ENCODE peak calls at places on chromosomes 6 and 20, in nine cellular contexts. One of them, this sample, is unnamed. For H3K4me1 and H3K27me3, the result is how much of the 10 kb centered on the place peaks cover.

GRCh38 chr20:35907017-35907685 is 47.2 kb downstream of the SCAND1 start:
- DNase-seq in esophagus muscularis mucosa: no peak
- DNase-seq in HepG2: no peak
- DNase-seq in transverse colon: no peak
- DNase-seq in sigmoid colon: no peak
- DNase-seq in SK-N-SH: no peak
- DNase-seq in upper lobe of left lung: no peak
- DNase-seq in tibial nerve: no peak
- DNase-seq in ovary: no peak
- DNase-seq in this sample: no peak

GRCh38 chr20:41213150-41213820 is 75.9 kb downstream of the PLCG1 start:
- DNase-seq in HepG2: no peak
- DNase-seq in sigmoid colon: no peak
- DNase-seq in esophagus muscularis mucosa: no peak
- DNase-seq in transverse colon: no peak
- DNase-seq in upper lobe of left lung: no peak
- DNase-seq in tibial nerve: no peak
- DNase-seq in ovary: no peak
- DNase-seq in SK-N-SH: peak
- DNase-seq in this sample: no peak

GRCh38 chr6:147207851-147208754 is 3.9 kb downstream of the STXBP5 start:
- DNase-seq in HepG2: no peak
- DNase-seq in esophagus muscularis mucosa: no peak
- DNase-seq in transverse colon: no peak
- DNase-seq in upper lobe of left lung: no peak
- DNase-seq in sigmoid colon: no peak
- DNase-seq in tibial nerve: no peak
- DNase-seq in ovary: no peak
- DNase-seq in SK-N-SH: no peak
- DNase-seq in this sample: no peak

GRCh38 chr6:54719633-54720032 is 126.9 kb upstream of the FAM83B start:
- DNase-seq in esophagus muscularis mucosa: no peak
- DNase-seq in tibial nerve: no peak
- DNase-seq in upper lobe of left lung: no peak
- DNase-seq in transverse colon: no peak
- DNase-seq in ovary: no peak
- DNase-seq in SK-N-SH: no peak
- DNase-seq in HepG2: no peak
- DNase-seq in sigmoid colon: no peak
- DNase-seq in this sample: no peak

GRCh38 chr20:62929051-62929538 is 2.8 kb upstream of the DIDO1 start:
- DNase-seq in transverse colon: peak
- DNase-seq in ovary: peak
- DNase-seq in sigmoid colon: peak
- DNase-seq in tibial nerve: peak
- DNase-seq in SK-N-SH: no peak
- DNase-seq in upper lobe of left lung: peak
- DNase-seq in esophagus muscularis mucosa: no peak
- DNase-seq in HepG2: peak
- DNase-seq in this sample: peak

GRCh38 chr6:169072127-169073042 is 181.3 kb downstream of the THBS2 start:
- DNase-seq in tibial nerve: no peak
- DNase-seq in upper lobe of left lung: no peak
- DNase-seq in transverse colon: no peak
- DNase-seq in ovary: no peak
- DNase-seq in esophagus muscularis mucosa: peak
- DNase-seq in SK-N-SH: no peak
- DNase-seq in HepG2: no peak
- DNase-seq in sigmoid colon: no peak
- DNase-seq in this sample: no peak

GRCh38 chr6:7687145-7688113 is 38.5 kb upstream of the BMP6 start:
- DNase-seq in upper lobe of left lung: no peak
- DNase-seq in HepG2: peak
- DNase-seq in esophagus muscularis mucosa: no peak
- DNase-seq in transverse colon: no peak
- DNase-seq in ovary: no peak
- DNase-seq in sigmoid colon: no peak
- DNase-seq in tibial nerve: no peak
- DNase-seq in SK-N-SH: no peak
- DNase-seq in this sample: no peak

GRCh38 chr6:111187874-111188273 is 100.6 kb downstream of the SLC16A10 start:
- DNase-seq in esophagus muscularis mucosa: peak
- DNase-seq in transverse colon: no peak
- DNase-seq in ovary: no peak
- DNase-seq in HepG2: no peak
- DNase-seq in upper lobe of left lung: no peak
- DNase-seq in tibial nerve: no peak
- DNase-seq in sigmoid colon: no peak
- DNase-seq in SK-N-SH: no peak
- DNase-seq in this sample: no peak

GRCh38 chr6:105692630-105693212 is 289.8 kb upstream of the PREP start:
- DNase-seq in transverse colon: no peak
- DNase-seq in esophagus muscularis mucosa: no peak
- DNase-seq in upper lobe of left lung: no peak
- DNase-seq in HepG2: no peak
- DNase-seq in ovary: no peak
- DNase-seq in SK-N-SH: no peak
- DNase-seq in tibial nerve: no peak
- DNase-seq in sigmoid colon: no peak
- DNase-seq in this sample: no peak

GRCh38 chr6:51105357-51105756 is 286.7 kb downstream of the TFAP2B start:
- DNase-seq in upper lobe of left lung: no peak
- DNase-seq in ovary: no peak
- DNase-seq in esophagus muscularis mucosa: no peak
- DNase-seq in tibial nerve: no peak
- DNase-seq in HepG2: no peak
- DNase-seq in SK-N-SH: no peak
- DNase-seq in transverse colon: no peak
- DNase-seq in sigmoid colon: no peak
- DNase-seq in this sample: no peak

GRCh38 chr6:34381086-34381485 is 11.4 kb downstream of the NUDT3 start:
- DNase-seq in upper lobe of left lung: no peak
- DNase-seq in transverse colon: no peak
- DNase-seq in tibial nerve: no peak
- DNase-seq in SK-N-SH: no peak
- DNase-seq in ovary: no peak
- DNase-seq in esophagus muscularis mucosa: no peak
- DNase-seq in sigmoid colon: no peak
- DNase-seq in HepG2: no peak
- DNase-seq in this sample: no peak

GRCh38 chr20:59948828-59949720 is 8.9 kb downstream of the FAM217B start:
- DNase-seq in sigmoid colon: no peak
- DNase-seq in transverse colon: no peak
- DNase-seq in esophagus muscularis mucosa: no peak
- DNase-seq in HepG2: peak
- DNase-seq in SK-N-SH: peak
- DNase-seq in tibial nerve: no peak
- DNase-seq in ovary: no peak
- DNase-seq in upper lobe of left lung: no peak
- DNase-seq in this sample: no peak

GRCh38 chr6:56475736-56476457 is 166.8 kb downstream of the DST start:
- DNase-seq in HepG2: peak
- DNase-seq in sigmoid colon: no peak
- DNase-seq in transverse colon: peak
- DNase-seq in upper lobe of left lung: no peak
- DNase-seq in tibial nerve: no peak
- DNase-seq in esophagus muscularis mucosa: no peak
- DNase-seq in SK-N-SH: peak
- DNase-seq in ovary: no peak
- DNase-seq in this sample: peak

GRCh38 chr6:51857134-51857533 is 230.3 kb downstream of the PKHD1 start:
- DNase-seq in tibial nerve: no peak
- DNase-seq in HepG2: no peak
- DNase-seq in ovary: no peak
- DNase-seq in transverse colon: no peak
- DNase-seq in esophagus muscularis mucosa: no peak
- DNase-seq in sigmoid colon: no peak
- DNase-seq in upper lobe of left lung: no peak
- DNase-seq in SK-N-SH: no peak
- DNase-seq in this sample: no peak

GRCh38 chr20:12072945-12073245 is 155.2 kb downstream of the BTBD3 start:
- DNase-seq in transverse colon: no peak
- DNase-seq in ovary: no peak
- DNase-seq in SK-N-SH: no peak
- DNase-seq in upper lobe of left lung: no peak
- DNase-seq in esophagus muscularis mucosa: no peak
- DNase-seq in tibial nerve: no peak
- DNase-seq in sigmoid colon: no peak
- DNase-seq in HepG2: no peak
- DNase-seq in this sample: no peak

GRCh38 chr6:37516920-37517405 is 17.3 kb upstream of the CCDC167 start:
- DNase-seq in transverse colon: no peak
- DNase-seq in upper lobe of left lung: no peak
- DNase-seq in HepG2: no peak
- DNase-seq in sigmoid colon: no peak
- DNase-seq in esophagus muscularis mucosa: no peak
- DNase-seq in SK-N-SH: peak
- DNase-seq in ovary: no peak
- DNase-seq in tibial nerve: no peak
- DNase-seq in this sample: no peak

GRCh38 chr6:37519461-37519860 is 19.8 kb upstream of the CCDC167 start:
- DNase-seq in sigmoid colon: no peak
- DNase-seq in HepG2: peak
- DNase-seq in transverse colon: no peak
- DNase-seq in ovary: no peak
- DNase-seq in esophagus muscularis mucosa: no peak
- DNase-seq in SK-N-SH: no peak
- DNase-seq in upper lobe of left lung: no peak
- DNase-seq in tibial nerve: no peak
- DNase-seq in this sample: no peak

GRCh38 chr6:37516076-37516919 is 16.6 kb upstream of the CCDC167 start:
- DNase-seq in SK-N-SH: peak
- DNase-seq in transverse colon: peak
- DNase-seq in upper lobe of left lung: peak
- DNase-seq in esophagus muscularis mucosa: no peak
- DNase-seq in ovary: no peak
- DNase-seq in sigmoid colon: peak
- DNase-seq in HepG2: peak
- DNase-seq in tibial nerve: no peak
- DNase-seq in this sample: peak

GRCh38 chr6:37517411-37517812 is 17.7 kb upstream of the CCDC167 start:
- DNase-seq in transverse colon: peak
- DNase-seq in sigmoid colon: no peak
- DNase-seq in ovary: no peak
- DNase-seq in esophagus muscularis mucosa: no peak
- DNase-seq in HepG2: no peak
- DNase-seq in tibial nerve: no peak
- DNase-seq in upper lobe of left lung: no peak
- DNase-seq in SK-N-SH: no peak
- DNase-seq in this sample: no peak

DNA sequence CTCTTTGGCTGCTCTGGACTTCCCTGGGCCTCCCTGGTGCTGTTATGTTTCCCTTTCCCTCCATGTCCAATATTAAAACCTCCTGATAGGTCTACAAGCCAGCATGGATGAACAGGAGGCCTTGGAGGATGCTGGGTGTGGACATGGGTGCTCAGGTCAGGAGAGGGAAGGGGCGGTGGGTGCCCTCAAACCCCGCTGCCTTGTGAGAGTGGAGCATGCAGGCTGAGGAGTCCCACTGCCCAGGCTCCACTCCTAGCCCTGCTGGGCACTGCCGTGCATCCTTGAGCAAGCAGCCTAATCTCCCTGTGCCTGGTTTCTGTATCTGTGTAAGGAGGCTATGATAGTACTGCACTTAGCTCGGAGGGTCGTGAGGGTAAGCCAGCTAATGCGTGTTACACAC is 18.4 kb upstream of the CCDC167 start:
- DNase-seq in sigmoid colon: no peak
- DNase-seq in ovary: no peak
- DNase-seq in esophagus muscularis mucosa: no peak
- DNase-seq in tibial nerve: no peak
- DNase-seq in upper lobe of left lung: no peak
- DNase-seq in transverse colon: no peak
- DNase-seq in SK-N-SH: no peak
- DNase-seq in HepG2: no peak
- DNase-seq in this sample: no peak
- H3K4me1 ChIP-seq in sigmoid colon: under half
- H3K4me1 ChIP-seq in ovary: under half
- H3K4me1 ChIP-seq in esophagus muscularis mucosa: under half
- H3K4me1 ChIP-seq in tibial nerve: under half
- H3K4me1 ChIP-seq in upper lobe of left lung: under half
- H3K4me1 ChIP-seq in transverse colon: under half
- H3K4me1 ChIP-seq in SK-N-SH: under half
- H3K4me1 ChIP-seq in HepG2: under half
- H3K4me1 ChIP-seq in this sample: under half

GRCh38 chr6:3742426-3743344 is 8.8 kb downstream of the PXDC1 start:
- DNase-seq in sigmoid colon: peak
- DNase-seq in esophagus muscularis mucosa: peak
- DNase-seq in upper lobe of left lung: peak
- DNase-seq in SK-N-SH: peak
- DNase-seq in HepG2: peak
- DNase-seq in tibial nerve: peak
- DNase-seq in ovary: peak
- DNase-seq in transverse colon: peak
- DNase-seq in this sample: peak
- TF ChIP-seq EP300 in sigmoid colon: no peak
- TF ChIP-seq EP300 in esophagus muscularis mucosa: peak
- TF ChIP-seq EP300 in upper lobe of left lung: no peak
- TF ChIP-seq EP300 in SK-N-SH: no peak
- TF ChIP-seq EP300 in HepG2: peak
- TF ChIP-seq EP300 in tibial nerve: no peak
- TF ChIP-seq EP300 in ovary: no peak
- TF ChIP-seq EP300 in transverse colon: no peak
- TF ChIP-seq EP300 in this sample: no peak

GRCh38 chr6:41373919-41374617 is 38.7 kb downstream of the NCR2 start:
- DNase-seq in upper lobe of left lung: no peak
- DNase-seq in transverse colon: no peak
- DNase-seq in esophagus muscularis mucosa: peak
- DNase-seq in ovary: no peak
- DNase-seq in sigmoid colon: no peak
- DNase-seq in SK-N-SH: peak
- DNase-seq in HepG2: no peak
- DNase-seq in tibial nerve: no peak
- DNase-seq in this sample: no peak
- H3K27me3 ChIP-seq in upper lobe of left lung: half or more
- H3K27me3 ChIP-seq in transverse colon: half or more
- H3K27me3 ChIP-seq in esophagus muscularis mucosa: under half
- H3K27me3 ChIP-seq in ovary: under half
- H3K27me3 ChIP-seq in sigmoid colon: under half
- H3K27me3 ChIP-seq in SK-N-SH: half or more
- H3K27me3 ChIP-seq in HepG2: under half
- H3K27me3 ChIP-seq in tibial nerve: half or more
- H3K27me3 ChIP-seq in this sample: under half

DNA sequence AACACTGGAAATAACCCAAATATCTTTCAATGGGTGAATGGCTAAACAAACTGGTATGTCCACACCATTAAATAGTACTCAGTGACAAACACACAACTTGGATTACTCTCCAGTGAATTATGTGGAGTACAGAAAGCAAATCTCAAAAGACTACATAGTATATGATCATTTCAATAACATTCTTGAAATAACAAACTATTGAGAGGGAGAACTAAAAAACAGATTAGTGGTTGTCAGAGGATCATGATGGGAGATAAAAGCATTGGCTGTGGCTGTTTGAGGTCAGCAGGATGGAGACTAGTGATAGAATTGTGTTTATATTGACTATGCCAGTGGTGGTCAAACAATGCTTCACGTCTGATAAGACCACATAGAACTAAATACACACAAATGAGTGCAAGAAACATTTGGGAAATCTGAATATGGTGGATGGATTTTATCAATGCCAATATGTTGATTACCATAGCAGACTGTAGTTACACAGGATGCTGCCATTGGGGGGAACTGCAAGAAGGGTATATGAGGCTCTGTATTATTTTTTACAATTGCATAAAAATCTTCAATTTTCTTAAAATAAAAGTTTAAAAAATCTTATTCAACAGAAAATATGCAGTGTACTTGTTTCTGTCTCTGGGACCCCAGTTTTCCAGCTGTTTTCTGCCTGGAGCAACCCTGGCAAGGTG is 242.0 kb downstream of the TBXT start:
- DNase-seq in tibial nerve: no peak
- DNase-seq in esophagus muscularis mucosa: no peak
- DNase-seq in HepG2: no peak
- DNase-seq in SK-N-SH: no peak
- DNase-seq in upper lobe of left lung: no peak
- DNase-seq in transverse colon: no peak
- DNase-seq in sigmoid colon: no peak
- DNase-seq in ovary: no peak
- DNase-seq in this sample: no peak
- H3K4me1 ChIP-seq in tibial nerve: under half
- H3K4me1 ChIP-seq in esophagus muscularis mucosa: under half
- H3K4me1 ChIP-seq in HepG2: under half
- H3K4me1 ChIP-seq in SK-N-SH: under half
- H3K4me1 ChIP-seq in upper lobe of left lung: under half
- H3K4me1 ChIP-seq in transverse colon: under half
- H3K4me1 ChIP-seq in sigmoid colon: under half
- H3K4me1 ChIP-seq in ovary: under half
- H3K4me1 ChIP-seq in this sample: under half

This sample was measured in stomach.